ENCODE peak calls at places on chromosome 10, in four cellular contexts. G is psoas muscle, T is tibial artery, Z is GM23338. W is an unnamed sample.

GRCh38 chr10:132386419-132386831 is 10.6 kb upstream of the PWWP2B start:
- DNase-seq in G (peak), T (peak), Z (no peak), W (no peak)

GRCh38 chr10:105398202-105398601 is 757.1 kb downstream of the SORCS3 start:
- DNase-seq in G (no peak), T (no peak), Z (no peak), W (no peak)

GRCh38 chr10:123636598-123637325 is 29.4 kb upstream of the GPR26 start:
- DNase-seq in G (no peak), T (no peak), Z (no peak), W (no peak)

GRCh38 chr10:60348982-60349381 is 40.7 kb downstream of the ANK3 start:
- DNase-seq in G (no peak), T (no peak), Z (no peak), W (no peak)

GRCh38 chr10:45433716-45434469 is 59.9 kb downstream of the ALOX5 start:
- DNase-seq in G (no peak), T (no peak), Z (no peak), W (peak)

GRCh38 chr10:119818889-119819270 is 53.8 kb downstream of the MCMBP start:
- DNase-seq in G (no peak), T (no peak), Z (peak), W (no peak)

GRCh38 chr10:124574456-124575070 is 112.9 kb downstream of the LHPP start:
- DNase-seq in G (no peak), T (peak), Z (no peak), W (no peak)

GRCh38 chr10:14386202-14386593 is 55.5 kb upstream of the FRMD4A start:
- DNase-seq in G (no peak), T (no peak), Z (no peak), W (peak)

GRCh38 chr10:129766611-129767550 is 197.2 kb downstream of the EBF3 start:
- DNase-seq in G (no peak), T (peak), Z (no peak), W (no peak)

GRCh38 chr10:122387572-122387971 is 13.1 kb downstream of the PLEKHA1 start:
- DNase-seq in G (no peak), T (no peak), Z (no peak), W (no peak)

GRCh38 chr10:70950062-70950461 is 61.7 kb upstream of the PCBD1 start:
- DNase-seq in G (peak), T (no peak), Z (no peak), W (no peak)

DNA sequence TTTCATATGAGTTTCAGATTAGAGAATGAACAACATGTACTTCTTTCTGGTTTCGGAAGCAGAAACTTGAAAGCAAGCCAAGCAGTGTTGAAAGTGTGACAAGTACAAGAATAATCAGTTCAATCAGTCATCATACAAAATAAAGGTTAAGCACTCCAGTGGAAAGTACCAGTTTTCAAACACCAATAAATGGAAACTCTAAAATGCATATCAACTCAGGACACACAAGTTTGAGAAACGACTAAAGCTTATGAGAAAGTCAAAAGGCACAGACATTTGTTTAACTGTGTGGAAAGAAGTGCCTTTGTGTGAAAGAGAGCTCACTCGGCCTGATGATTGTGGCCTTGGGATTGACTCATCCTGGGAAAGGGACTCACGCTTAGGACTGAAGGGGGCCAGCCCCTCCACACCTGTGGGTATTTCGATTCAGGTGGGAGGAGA is 60.6 kb upstream of the AKR1C1 start:
- DNase-seq in G (no peak), T (no peak), Z (no peak), W (peak)
- H3K4me3 ChIP-seq in G (no peak), T (peak), Z (no peak), W (no peak)

DNA sequence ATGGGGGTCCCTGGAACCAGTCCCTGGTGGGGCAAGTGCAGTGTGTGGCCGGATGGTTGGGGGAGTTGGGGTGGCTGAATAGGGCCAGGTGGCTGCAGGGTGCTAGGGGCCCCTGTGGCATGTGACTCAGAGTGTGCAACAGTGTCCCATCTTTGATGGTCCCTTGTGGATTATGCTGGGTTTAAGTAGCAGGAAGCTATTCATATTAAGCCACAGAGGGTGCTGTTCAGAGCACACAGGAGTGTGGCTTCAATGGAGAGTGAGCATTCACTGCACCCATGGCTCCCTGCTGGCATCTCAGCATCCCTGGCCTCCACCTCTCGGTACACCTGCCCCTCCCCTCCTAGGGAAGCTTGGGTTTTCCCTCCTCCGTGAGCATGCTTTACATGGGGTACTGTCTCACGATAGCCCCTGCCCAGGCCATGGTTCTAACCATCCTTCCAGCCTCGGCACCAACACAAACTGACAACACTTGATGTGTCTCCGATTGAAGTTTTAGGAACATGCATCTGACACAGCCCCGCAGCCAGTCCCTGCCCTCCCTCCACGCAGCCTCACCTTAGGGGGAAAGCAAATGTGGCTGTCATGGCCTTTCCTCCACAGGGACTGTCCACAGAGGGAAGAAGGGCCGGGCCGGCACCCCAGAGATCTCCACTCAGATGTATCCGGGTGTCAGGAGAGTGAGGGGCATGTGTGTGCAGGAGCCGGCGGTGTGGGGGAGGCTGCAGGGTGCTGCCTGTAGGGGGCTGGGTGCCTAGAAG is 30.4 kb upstream of the PPIF start:
- DNase-seq in G (peak), T (no peak), Z (no peak), W (peak)
- H3K4me3 ChIP-seq in G (no peak), T (no peak), Z (no peak), W (peak)

GRCh38 chr10:31133251-31133627 is 101.6 kb upstream of the ZNF438 start:
- DNase-seq in G (no peak), T (no peak), Z (no peak), W (no peak)

GRCh38 chr10:31134303-31134928 is 102.8 kb upstream of the ZNF438 start:
- DNase-seq in G (peak), T (peak), Z (peak), W (peak)

GRCh38 chr10:31132681-31133239 is 101.1 kb upstream of the ZNF438 start:
- DNase-seq in G (no peak), T (no peak), Z (peak), W (no peak)

GRCh38 chr10:31136386-31136785 is 104.7 kb upstream of the ZNF438 start:
- DNase-seq in G (no peak), T (no peak), Z (no peak), W (no peak)

DNA sequence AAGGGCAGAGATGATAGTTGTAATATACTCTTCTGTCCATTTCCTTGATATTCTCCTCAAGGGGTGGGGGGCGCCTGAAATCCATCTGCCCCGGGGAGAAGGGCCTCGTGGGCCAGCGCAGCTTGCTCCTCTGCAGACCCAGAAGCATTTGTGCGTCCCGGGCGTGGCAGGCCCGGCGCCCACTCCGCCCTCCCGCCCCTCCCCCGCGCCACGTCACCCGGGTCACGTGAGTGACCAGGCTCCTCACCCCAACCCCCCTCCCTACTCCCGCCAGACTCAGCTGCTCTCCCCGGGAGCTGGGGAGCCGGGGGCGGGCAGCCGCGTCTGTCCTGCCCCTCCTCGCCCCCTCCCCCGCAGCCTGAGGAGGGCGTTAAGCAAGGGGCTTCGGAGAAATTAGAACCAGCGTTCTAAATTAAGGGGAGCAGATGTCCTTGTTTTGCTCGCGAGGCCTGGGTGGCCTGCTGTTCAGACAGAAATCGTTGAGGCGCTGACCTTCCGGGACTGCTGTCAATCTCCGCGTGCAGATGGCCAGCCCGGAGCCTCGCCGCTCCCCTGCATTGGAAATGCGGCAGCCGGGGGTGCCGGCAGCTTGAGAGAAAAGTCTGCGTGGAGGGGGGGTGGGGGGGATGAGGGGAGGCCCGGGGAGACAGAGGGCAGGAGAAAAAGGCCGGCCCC is 102.1 kb upstream of the ZNF438 start:
- DNase-seq in G (peak), T (peak), Z (peak), W (peak)
- H3K4me3 ChIP-seq in G (peak), T (peak), Z (peak), W (peak)

GRCh38 chr10:42549851-42550250 is 88.5 kb downstream of the ZNF33B start:
- DNase-seq in G (no peak), T (no peak), Z (no peak), W (no peak)
- H3K4me3 ChIP-seq in G (no peak), T (no peak), Z (no peak), W (no peak)